ENCODE peak calls at places on chromosome 2, in nine cellular contexts. M is pancreas, A is neural progenitor cell, E is ovary, R is A549, W is psoas muscle, G is transverse colon, K is fibroblast of lung, Z is upper lobe of right lung. V is an unnamed sample. For H3K9me3, the result is how much of the 10 kb centered on the place peaks cover.

GRCh38 chr2:63050186-63050915 is at the start of gene OTX1:
- DNase-seq in A (peak), M (peak), E (peak), R (peak), K (no peak), G (peak), Z (peak), W (peak), V (peak)

GRCh38 chr2:239186958-239187357 is 213.9 kb downstream of the HDAC4 start:
- DNase-seq in G (peak), R (no peak), Z (peak), W (no peak), A (no peak), E (no peak), K (no peak), M (no peak), V (no peak)

GRCh38 chr2:72991980-72992733 is 74.8 kb downstream of the EMX1 start:
- DNase-seq in A (no peak), R (no peak), W (peak), M (no peak), E (no peak), G (no peak), Z (peak), K (no peak), V (no peak)

GRCh38 chr2:239710953-239711861 is 310.4 kb upstream of the HDAC4 start:
- DNase-seq in M (no peak), G (no peak), W (no peak), E (peak), K (no peak), A (peak), R (no peak), Z (no peak), V (no peak)

GRCh38 chr2:165239230-165239629 is at the start of gene SCN2A:
- DNase-seq in M (no peak), W (no peak), E (no peak), A (peak), K (peak), Z (no peak), G (no peak), R (peak), V (no peak)

GRCh38 chr2:239275037-239275685 is 125.7 kb downstream of the HDAC4 start:
- DNase-seq in A (no peak), M (no peak), Z (peak), E (peak), W (peak), G (peak), K (peak), R (peak), V (peak)

GRCh38 chr2:170255971-170256370 is 78.0 kb downstream of the MYO3B start:
- DNase-seq in E (no peak), K (no peak), W (no peak), A (no peak), M (no peak), G (no peak), Z (no peak), R (no peak), V (no peak)

GRCh38 chr2:37573406-37573805 is 98.0 kb downstream of the CDC42EP3 start:
- DNase-seq in A (no peak), Z (no peak), E (no peak), G (no peak), W (no peak), K (peak), M (no peak), R (no peak), V (no peak)

GRCh38 chr2:8538951-8539621 is 142.8 kb upstream of the ID2 start:
- DNase-seq in E (no peak), A (no peak), R (no peak), G (no peak), M (no peak), K (no peak), Z (peak), W (no peak), V (no peak)

GRCh38 chr2:11697103-11697871 is 27.3 kb upstream of the NTSR2 start:
- DNase-seq in K (peak), R (peak), Z (peak), W (peak), M (no peak), A (peak), G (no peak), E (peak), V (no peak)

GRCh38 chr2:119826370-119826961 is 66.7 kb downstream of the PTPN4 start:
- DNase-seq in M (no peak), R (peak), A (peak), W (no peak), Z (no peak), K (peak), G (peak), E (no peak), V (peak)

GRCh38 chr2:42844366-42844765 is 52.0 kb upstream of the HAAO start:
- DNase-seq in Z (peak), R (no peak), G (no peak), E (no peak), A (no peak), M (no peak), W (no peak), K (no peak), V (no peak)

GRCh38 chr2:201414099-201415023 is 36.9 kb downstream of the TRAK2 start:
- DNase-seq in M (no peak), W (no peak), R (no peak), K (peak), A (no peak), Z (no peak), E (no peak), G (no peak), V (no peak)

GRCh38 chr2:78589871-78590270 is 435.6 kb upstream of the REG3G start:
- DNase-seq in E (no peak), Z (no peak), M (no peak), R (no peak), K (no peak), W (no peak), G (no peak), A (no peak), V (no peak)

DNA sequence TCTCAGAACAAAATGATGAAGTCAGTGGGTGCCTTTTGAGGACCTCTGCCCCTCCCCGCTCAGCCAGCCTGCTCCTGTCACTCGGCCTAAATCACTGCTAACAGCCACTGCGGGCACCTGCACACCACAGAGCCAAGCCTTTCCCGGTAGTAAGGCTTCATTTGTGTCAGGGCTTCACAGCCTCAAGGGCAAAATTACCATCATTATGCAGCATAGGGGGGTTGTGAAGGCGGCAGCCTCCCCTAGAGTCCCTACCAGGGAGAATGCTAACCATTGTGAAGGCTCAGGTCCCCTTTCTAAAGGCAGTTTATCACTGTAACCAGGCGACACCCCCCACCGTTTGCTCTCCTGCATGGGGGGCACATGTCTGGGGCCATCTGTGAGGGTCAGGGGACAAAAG is 519.8 kb upstream of the MYT1L start:
- DNase-seq in G (no peak), K (no peak), M (no peak), E (no peak), W (no peak), R (no peak), A (no peak), Z (no peak), V (no peak)
- H3K9me3 ChIP-seq in G (under half), K (under half), M (under half), E (under half), W (under half), R (under half), A (under half), Z (under half), V (under half)

GRCh38 chr2:57776916-57777315 is 269.7 kb upstream of the VRK2 start:
- DNase-seq in W (no peak), A (no peak), R (no peak), E (no peak), Z (no peak), G (no peak), K (no peak), M (no peak), V (no peak)

DNA sequence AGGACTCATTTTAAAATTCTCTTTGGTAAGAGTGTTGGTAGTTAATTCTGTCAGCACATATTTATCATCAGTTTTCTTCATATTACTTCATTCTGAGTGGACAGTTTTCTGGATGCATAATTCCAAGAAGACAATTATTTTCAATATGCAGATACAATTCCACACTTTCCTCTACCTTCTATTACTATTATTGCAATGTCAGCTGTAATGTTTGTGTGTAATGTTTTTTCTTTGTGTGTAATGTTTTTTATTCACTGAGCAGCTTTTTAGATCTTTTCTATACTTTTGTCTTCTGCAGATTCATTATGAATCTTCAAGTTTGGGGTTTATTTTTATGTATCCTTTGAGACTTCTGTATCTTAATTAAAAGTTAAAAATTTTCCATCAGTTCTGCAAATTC is 264.0 kb upstream of the VRK2 start:
- DNase-seq in W (no peak), R (no peak), Z (no peak), A (no peak), M (no peak), G (no peak), E (no peak), K (no peak), V (no peak)
- H3K9me3 ChIP-seq in W (under half), R (under half), Z (under half), A (under half), M (under half), G (under half), E (under half), K (under half), V (under half)

DNA sequence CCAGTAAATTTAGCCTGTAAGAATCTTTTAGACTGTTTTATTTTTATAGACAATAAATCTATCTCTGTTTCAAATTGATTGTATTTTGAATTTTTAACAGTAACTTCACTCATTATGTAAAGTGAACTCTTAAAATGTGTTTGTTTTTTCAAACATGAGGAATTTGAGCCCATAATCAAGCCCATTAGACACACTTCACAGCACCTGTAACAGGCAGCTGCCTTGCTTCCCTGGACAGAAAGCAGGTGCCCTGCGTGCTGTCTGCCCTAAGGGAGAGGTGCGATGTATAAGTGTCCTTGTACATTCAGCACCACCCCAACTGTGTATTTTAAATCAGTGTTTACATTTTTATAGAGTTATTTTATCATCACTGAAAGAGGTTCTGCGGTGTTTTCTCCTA is 186.5 kb upstream of the TPO start:
- DNase-seq in E (no peak), R (no peak), K (no peak), A (no peak), Z (no peak), M (no peak), W (no peak), G (no peak), V (no peak)
- H3K9me3 ChIP-seq in E (under half), R (under half), K (under half), A (under half), Z (under half), M (under half), W (under half), G (under half), V (under half)

GRCh38 chr2:3971313-3972192 is 268.2 kb downstream of the DCDC2C start:
- DNase-seq in R (no peak), K (no peak), A (no peak), E (no peak), G (no peak), Z (no peak), W (no peak), M (no peak), V (no peak)

GRCh38 chr2:3974765-3975164 is 271.4 kb downstream of the DCDC2C start:
- DNase-seq in A (no peak), R (no peak), W (no peak), Z (no peak), M (no peak), G (no peak), E (no peak), K (no peak), V (no peak)

GRCh38 chr2:3968736-3969135 is 265.4 kb downstream of the DCDC2C start:
- DNase-seq in K (no peak), W (no peak), G (no peak), A (no peak), Z (no peak), E (no peak), M (no peak), R (no peak), V (no peak)

GRCh38 chr2:3972377-3972776 is 269.0 kb downstream of the DCDC2C start:
- DNase-seq in M (no peak), Z (no peak), K (no peak), A (no peak), W (no peak), G (no peak), R (no peak), E (no peak), V (no peak)

DNA sequence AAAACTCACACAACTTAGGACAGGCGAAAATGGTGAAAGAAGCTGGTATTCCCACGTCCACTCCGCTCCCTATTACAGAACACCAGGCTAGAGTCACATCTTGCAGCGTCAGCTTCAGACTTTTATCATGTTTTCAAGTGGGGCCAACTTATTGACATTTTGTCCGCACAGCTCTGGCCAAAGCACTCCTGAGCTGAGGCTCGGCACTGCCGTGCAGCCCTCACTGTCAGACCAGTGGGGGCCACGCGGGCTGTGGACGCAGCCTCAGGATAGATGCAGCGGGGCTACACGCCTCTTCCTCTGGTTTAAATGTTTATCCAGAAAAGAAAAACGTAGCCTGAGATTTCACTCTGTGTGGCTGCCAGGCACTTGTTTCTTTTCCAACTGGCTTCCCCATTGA is 267.4 kb downstream of the DCDC2C start:
- DNase-seq in E (no peak), Z (no peak), M (no peak), W (no peak), A (no peak), G (no peak), R (no peak), K (no peak), V (no peak)
- H3K9me3 ChIP-seq in E (under half), Z (under half), M (under half), W (under half), A (under half), G (under half), R (under half), K (under half), V (under half)

GRCh38 chr2:888211-888801 is 62.3 kb upstream of the SNTG2 start:
- DNase-seq in M (no peak), G (no peak), R (no peak), E (no peak), A (no peak), K (no peak), W (no peak), Z (peak), V (no peak)

GRCh38 chr2:890791-891190 is 59.9 kb upstream of the SNTG2 start:
- DNase-seq in A (no peak), Z (no peak), G (no peak), M (no peak), R (no peak), E (no peak), K (no peak), W (no peak), V (no peak)

GRCh38 chr2:890214-890613 is 60.4 kb upstream of the SNTG2 start:
- DNase-seq in K (no peak), G (no peak), R (no peak), W (no peak), A (no peak), Z (peak), E (no peak), M (no peak), V (no peak)

GRCh38 chr2:887639-888038 is 63.0 kb upstream of the SNTG2 start:
- DNase-seq in G (no peak), R (no peak), A (peak), M (no peak), E (no peak), W (no peak), K (no peak), Z (no peak), V (no peak)

DNA sequence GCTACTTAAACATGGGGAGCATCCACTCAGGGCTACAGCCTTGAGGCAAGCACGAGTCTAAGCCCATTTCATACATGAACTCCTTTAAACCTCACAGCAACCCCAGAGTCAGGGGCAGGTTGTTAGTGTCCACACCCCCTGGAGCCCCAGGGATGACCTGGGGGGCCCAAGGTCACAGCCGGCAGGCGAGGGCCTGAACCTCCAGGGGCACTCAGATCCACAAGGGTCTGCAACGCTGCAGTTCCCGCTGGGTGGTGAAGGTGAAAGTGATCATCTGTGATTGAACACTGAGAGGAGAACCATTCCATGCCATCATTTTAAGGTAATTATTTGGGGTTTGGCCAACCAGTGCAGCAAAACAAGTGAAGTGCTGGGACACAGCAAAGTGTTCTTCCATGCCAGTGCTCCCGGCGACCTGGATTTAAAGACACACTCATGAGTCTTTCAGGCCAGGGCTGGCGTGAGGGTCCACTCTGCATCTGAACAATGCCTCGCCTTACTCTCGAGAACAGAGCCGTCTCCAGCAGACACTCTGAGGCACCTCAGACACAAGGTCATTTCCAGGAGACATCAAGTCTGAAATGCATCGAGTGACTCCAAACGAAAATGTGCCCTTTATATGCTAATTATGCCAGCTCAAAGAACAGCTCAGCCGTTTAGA is 61.6 kb upstream of the SNTG2 start:
- DNase-seq in G (no peak), R (no peak), M (no peak), W (no peak), Z (peak), A (no peak), K (no peak), E (no peak), V (no peak)
- H3K9me3 ChIP-seq in G (under half), R (under half), M (under half), W (under half), Z (under half), A (under half), K (under half), E (under half), V (under half)

GRCh38 chr2:4725618-4726017 is 966.6 kb upstream of the SOX11 start:
- DNase-seq in M (no peak), A (no peak), Z (no peak), K (no peak), R (no peak), E (no peak), G (no peak), W (no peak), V (no peak)
- H3K9me3 ChIP-seq in M (under half), A (under half), Z (under half), K (under half), R (under half), E (under half), G (under half), W (under half), V (under half)

DNA sequence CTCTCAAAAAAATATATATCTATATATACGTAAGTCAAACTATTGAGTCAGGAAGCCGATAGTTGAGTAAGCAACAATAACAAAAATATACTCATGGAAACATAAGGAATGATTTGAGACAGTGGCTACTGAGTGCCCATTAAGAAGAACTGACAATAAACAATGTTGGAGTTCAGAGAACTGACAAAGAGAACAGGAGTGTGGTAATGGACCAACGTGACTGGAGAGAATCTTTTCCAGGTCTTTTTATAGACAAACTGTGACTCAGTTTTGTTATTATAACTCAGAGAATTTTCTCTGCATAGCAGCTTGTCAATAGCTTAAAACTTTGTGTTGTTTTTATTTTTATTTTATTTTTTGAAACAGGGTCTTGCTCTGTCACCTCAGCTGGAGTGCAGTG is 4.6 kb upstream of the GALM start:
- DNase-seq in R (no peak), M (no peak), K (peak), A (no peak), E (no peak), W (no peak), G (no peak), Z (no peak), V (no peak)
- H3K9me3 ChIP-seq in R (under half), M (under half), K (under half), A (under half), E (under half), W (under half), G (under half), Z (under half), V (under half)

DNA sequence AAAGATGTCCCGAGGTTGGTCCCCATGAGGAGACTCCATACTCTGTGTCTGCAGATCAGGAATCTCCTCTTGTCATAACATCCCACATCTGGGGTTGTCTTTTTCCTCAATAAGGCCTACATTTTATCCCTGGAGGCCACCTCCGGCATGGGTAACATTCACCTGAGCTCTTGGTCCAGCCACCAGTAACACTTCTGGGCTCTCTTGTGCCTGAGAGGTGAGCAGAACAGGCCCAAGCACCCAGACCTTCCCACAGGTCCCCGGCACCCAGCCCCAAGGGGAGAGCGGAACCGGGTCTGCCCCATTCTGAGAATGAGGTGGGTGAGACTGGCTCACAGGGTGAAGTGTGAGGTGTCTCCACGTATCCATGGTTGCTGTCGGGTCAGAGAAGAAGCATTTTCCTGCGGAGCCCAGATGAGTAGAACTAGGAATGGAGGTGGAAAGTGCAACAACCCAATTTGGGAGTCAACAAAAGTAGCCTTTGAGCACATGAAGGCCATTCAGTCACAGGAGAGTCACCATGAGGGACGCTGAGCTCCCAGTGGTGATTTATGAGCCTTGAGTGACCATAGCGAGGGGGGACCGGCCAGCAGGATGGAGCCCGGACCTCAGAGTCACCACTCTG is 496.7 kb upstream of the MYT1L start:
- DNase-seq in W (no peak), M (no peak), R (no peak), G (no peak), A (no peak), K (no peak), E (no peak), Z (peak), V (no peak)
- H3K9me3 ChIP-seq in W (under half), M (under half), R (under half), G (under half), A (under half), K (under half), E (under half), Z (under half), V (under half)

DNA sequence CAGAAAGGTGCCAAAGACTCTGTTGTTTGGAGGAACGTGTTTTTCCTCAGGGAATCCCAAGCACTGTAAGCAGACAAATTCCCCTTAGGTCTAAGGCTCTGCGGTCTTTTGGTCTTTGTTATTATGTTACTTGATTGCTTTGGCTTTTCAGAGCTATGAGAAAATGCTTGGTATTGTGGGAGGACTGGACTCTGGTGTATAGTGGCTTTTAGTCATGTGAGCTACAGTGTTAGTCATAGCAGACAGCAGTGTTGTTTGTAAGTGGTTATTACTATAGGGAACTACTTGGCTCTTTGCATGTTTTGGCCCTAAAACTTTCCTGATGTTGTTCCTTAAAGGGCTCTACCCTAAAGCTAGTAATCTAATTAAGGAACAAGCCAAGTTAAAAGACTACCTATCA is 956.2 kb upstream of the LRATD1 start:
- DNase-seq in W (no peak), R (no peak), M (no peak), K (peak), Z (no peak), A (no peak), E (no peak), G (no peak), V (no peak)
- H3K9me3 ChIP-seq in W (under half), R (under half), M (under half), K (under half), Z (under half), A (under half), E (under half), G (under half), V (under half)

V was measured in T-helper 17 cell.